ENCODE peak calls at places on chromosomes 11 and 22, in nine cellular contexts. E is K562; F is colonic mucosa; L is AG10803; M is HCT116; D is upper lobe of right lung; X is HepG2; U is CD8-positive, alpha-beta T cell; W is cardiac fibroblast. Y is an unnamed sample.

GRCh38 chr22:50733521-50734342 is 4.3 kb upstream of the ACR start:
- DNase-seq in E (no peak), F (no peak), L (peak), M (no peak), D (peak), X (no peak), U (no peak), W (peak), Y (no peak)

GRCh38 chr11:1401656-1402221 is 12.0 kb downstream of the BRSK2 start:
- DNase-seq in E (peak), F (peak), L (peak), M (no peak), D (peak), X (peak), U (peak), W (peak), Y (no peak)

GRCh38 chr11:76793834-76794291 is 10.7 kb downstream of the TSKU start:
- DNase-seq in E (no peak), F (no peak), L (no peak), M (no peak), D (no peak), X (no peak), U (no peak), W (no peak), Y (no peak)

GRCh38 chr11:27933992-27934829 is 173.7 kb downstream of the KIF18A start:
- DNase-seq in E (no peak), F (no peak), L (peak), M (peak), D (no peak), X (no peak), U (no peak), W (peak), Y (peak)

GRCh38 chr11:1302041-1302460 is 7.4 kb downstream of the TOLLIP start:
- DNase-seq in E (no peak), F (peak), L (no peak), M (no peak), D (no peak), X (no peak), U (no peak), W (no peak), Y (no peak)

GRCh38 chr11:110527146-110527545 is 97.4 kb downstream of the FDX1 start:
- DNase-seq in E (no peak), F (no peak), L (peak), M (no peak), D (no peak), X (no peak), U (no peak), W (peak), Y (no peak)

GRCh38 chr22:22667966-22668880 is 23.8 kb downstream of the GGTLC2 start:
- DNase-seq in E (no peak), F (no peak), L (no peak), M (no peak), D (no peak), X (no peak), U (no peak), W (no peak), Y (no peak)

GRCh38 chr22:26589845-26590524 is at the start of gene TPST2:
- DNase-seq in E (peak), F (peak), L (peak), M (peak), D (peak), X (peak), U (peak), W (peak), Y (no peak)

GRCh38 chr22:44116755-44117684 is 63.7 kb upstream of the PARVG start:
- DNase-seq in E (no peak), F (no peak), L (no peak), M (no peak), D (no peak), X (no peak), U (no peak), W (no peak), Y (no peak)

GRCh38 chr11:14422814-14423182 is 63.8 kb upstream of the RRAS2 start:
- DNase-seq in E (no peak), F (no peak), L (no peak), M (no peak), D (no peak), X (no peak), U (no peak), W (no peak), Y (no peak)

GRCh38 chr22:29190051-29190450 is 15.6 kb upstream of the EMID1 start:
- DNase-seq in E (no peak), F (no peak), L (no peak), M (no peak), D (peak), X (no peak), U (no peak), W (no peak), Y (no peak)

GRCh38 chr11:102564110-102564509 is 33.6 kb upstream of the MMP7 start:
- DNase-seq in E (no peak), F (no peak), L (peak), M (peak), D (no peak), X (peak), U (no peak), W (peak), Y (peak)

GRCh38 chr11:126416542-126417090 is 61.1 kb downstream of the ST3GAL4 start:
- DNase-seq in E (no peak), F (peak), L (peak), M (no peak), D (peak), X (no peak), U (peak), W (peak), Y (no peak)

GRCh38 chr11:12693485-12694181 is 19.4 kb downstream of the TEAD1 start:
- DNase-seq in E (no peak), F (peak), L (peak), M (peak), D (peak), X (peak), U (no peak), W (peak), Y (peak)

GRCh38 chr11:65606876-65607613 is 7.0 kb downstream of the MAP3K11 start:
- DNase-seq in E (peak), F (peak), L (peak), M (peak), D (peak), X (no peak), U (no peak), W (peak), Y (peak)

GRCh38 chr11:96052921-96053631 is 129.2 kb upstream of the MTMR2 start:
- DNase-seq in E (no peak), F (no peak), L (peak), M (no peak), D (no peak), X (no peak), U (no peak), W (peak), Y (no peak)

GRCh38 chr11:133064152-133064877 is 468.0 kb downstream of the OPCML start:
- DNase-seq in E (peak), F (no peak), L (peak), M (no peak), D (peak), X (peak), U (no peak), W (peak), Y (peak)

GRCh38 chr11:119046489-119046888 is 10.5 kb downstream of the HYOU1 start:
- DNase-seq in E (peak), F (no peak), L (no peak), M (no peak), D (no peak), X (no peak), U (no peak), W (no peak), Y (no peak)

GRCh38 chr22:19812910-19813309 is 41.8 kb downstream of the GNB1L start:
- DNase-seq in E (no peak), F (peak), L (no peak), M (no peak), D (no peak), X (no peak), U (no peak), W (no peak), Y (no peak)

GRCh38 chr11:134592391-134592990 is 180.4 kb upstream of the B3GAT1 start:
- DNase-seq in E (peak), F (peak), L (no peak), M (peak), D (peak), X (peak), U (no peak), W (no peak), Y (no peak)

GRCh38 chr11:110086892-110087309 is 6.3 kb upstream of the ZC3H12C start:
- DNase-seq in E (no peak), F (peak), L (peak), M (no peak), D (no peak), X (no peak), U (no peak), W (peak), Y (peak)

GRCh38 chr11:72591785-72592490 is 82.3 kb downstream of the PDE2A start:
- DNase-seq in E (no peak), F (no peak), L (no peak), M (no peak), D (no peak), X (no peak), U (peak), W (no peak), Y (no peak)

GRCh38 chr11:34654491-34655334 is 33.8 kb downstream of the EHF start:
- DNase-seq in E (no peak), F (no peak), L (peak), M (peak), D (peak), X (peak), U (no peak), W (peak), Y (no peak)

GRCh38 chr11:47052165-47052564 is 115.6 kb downstream of the CSTPP1 start:
- DNase-seq in E (no peak), F (no peak), L (no peak), M (no peak), D (no peak), X (no peak), U (no peak), W (no peak), Y (no peak)

GRCh38 chr11:133844217-133844616 is 1.1 kb downstream of the SPATA19 start:
- DNase-seq in E (no peak), F (no peak), L (no peak), M (no peak), D (no peak), X (no peak), U (no peak), W (no peak), Y (no peak)

GRCh38 chr11:13391217-13391616 is 71.8 kb downstream of the BTBD10 start:
- DNase-seq in E (no peak), F (peak), L (no peak), M (no peak), D (no peak), X (no peak), U (no peak), W (no peak), Y (no peak)

GRCh38 chr11:57638005-57638760 is 11.5 kb downstream of the YPEL4 start:
- DNase-seq in E (no peak), F (no peak), L (peak), M (no peak), D (peak), X (peak), U (no peak), W (peak), Y (no peak)

GRCh38 chr11:18844753-18845367 is 53.3 kb upstream of the PTPN5 start:
- DNase-seq in E (peak), F (no peak), L (peak), M (peak), D (no peak), X (peak), U (no peak), W (peak), Y (no peak)

GRCh38 chr11:105236631-105237030 is 97.1 kb upstream of the CARD18 start:
- DNase-seq in E (no peak), F (no peak), L (peak), M (no peak), D (no peak), X (no peak), U (no peak), W (peak), Y (peak)

GRCh38 chr11:12840871-12841516 is 166.8 kb downstream of the TEAD1 start:
- DNase-seq in E (no peak), F (no peak), L (no peak), M (no peak), D (no peak), X (no peak), U (no peak), W (peak), Y (no peak)

GRCh38 chr11:8110396-8110795 is 29.4 kb downstream of the TUB start:
- DNase-seq in E (no peak), F (no peak), L (no peak), M (no peak), D (no peak), X (no peak), U (no peak), W (no peak), Y (no peak)

GRCh38 chr11:77776455-77776854 is 44.1 kb downstream of the RSF1 start:
- DNase-seq in E (peak), F (no peak), L (no peak), M (peak), D (no peak), X (peak), U (no peak), W (peak), Y (no peak)

GRCh38 chr11:2794419-2794795 is 91.2 kb downstream of the CDKN1C start:
- DNase-seq in E (no peak), F (no peak), L (no peak), M (no peak), D (peak), X (no peak), U (no peak), W (no peak), Y (no peak)

GRCh38 chr11:8263109-8263768 is 439 bp downstream of the LMO1 start:
- DNase-seq in E (no peak), F (no peak), L (no peak), M (no peak), D (peak), X (no peak), U (no peak), W (no peak), Y (no peak)

GRCh38 chr11:64762916-64763803 is 3.4 kb upstream of the PYGM start:
- DNase-seq in E (no peak), F (no peak), L (peak), M (no peak), D (peak), X (no peak), U (no peak), W (peak), Y (peak)

GRCh38 chr11:109077340-109077927 is 344.6 kb upstream of the C11orf87 start:
- DNase-seq in E (no peak), F (no peak), L (no peak), M (no peak), D (no peak), X (no peak), U (no peak), W (no peak), Y (no peak)

DNA sequence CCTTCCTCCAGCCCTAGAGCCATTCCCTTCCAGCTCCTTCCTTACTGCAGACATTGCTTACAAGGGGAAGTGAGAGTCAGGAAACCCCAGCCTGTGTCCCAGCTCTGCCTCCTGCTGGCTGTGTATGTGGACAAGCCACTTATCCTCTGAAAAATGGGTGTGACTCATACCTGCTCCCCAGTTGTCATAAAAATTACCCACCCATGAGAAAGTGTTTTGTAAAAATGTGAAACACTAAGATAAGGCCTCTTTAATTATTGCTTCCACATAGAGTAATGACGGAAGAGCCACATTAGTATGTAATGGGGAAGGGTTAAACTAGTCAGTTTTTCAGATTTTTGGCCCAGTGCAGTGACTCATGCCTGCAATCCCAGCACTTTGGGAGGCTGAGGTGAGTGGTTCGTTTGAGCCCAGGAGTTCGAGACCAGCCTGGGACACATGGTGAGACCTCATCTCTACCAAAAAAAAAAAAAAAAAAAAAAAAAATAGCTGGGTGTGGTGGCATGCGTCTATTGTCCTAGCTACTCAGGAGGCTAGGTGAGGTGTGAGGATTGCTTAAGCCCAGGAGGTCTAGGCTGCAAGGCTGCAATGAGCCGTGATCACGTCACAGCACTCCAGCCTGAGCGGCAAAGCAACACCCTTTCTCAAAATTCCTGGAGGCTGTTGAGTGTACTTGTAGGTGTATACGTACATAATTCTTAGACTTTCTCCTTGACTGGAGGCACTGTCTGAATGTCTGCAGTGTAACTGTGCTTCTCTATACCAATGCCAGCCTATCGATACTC is 84.9 kb downstream of the CTTN start:
- DNase-seq in E (peak), F (no peak), L (peak), M (peak), D (peak), X (no peak), U (no peak), W (peak), Y (no peak)
- TF ChIP-seq CTCF in E (peak), F (peak), L (peak), M (peak), D (peak), X (peak), U (no peak), W (peak), Y (no peak)

GRCh38 chr22:24140357-24140756 is 40.9 kb upstream of the SUSD2 start:
- DNase-seq in E (no peak), F (no peak), L (peak), M (no peak), D (no peak), X (no peak), U (no peak), W (no peak), Y (no peak)
- TF ChIP-seq CTCF in E (no peak), F (no peak), L (no peak), M (no peak), D (no peak), X (no peak), U (no peak), W (no peak), Y (no peak)

DNA sequence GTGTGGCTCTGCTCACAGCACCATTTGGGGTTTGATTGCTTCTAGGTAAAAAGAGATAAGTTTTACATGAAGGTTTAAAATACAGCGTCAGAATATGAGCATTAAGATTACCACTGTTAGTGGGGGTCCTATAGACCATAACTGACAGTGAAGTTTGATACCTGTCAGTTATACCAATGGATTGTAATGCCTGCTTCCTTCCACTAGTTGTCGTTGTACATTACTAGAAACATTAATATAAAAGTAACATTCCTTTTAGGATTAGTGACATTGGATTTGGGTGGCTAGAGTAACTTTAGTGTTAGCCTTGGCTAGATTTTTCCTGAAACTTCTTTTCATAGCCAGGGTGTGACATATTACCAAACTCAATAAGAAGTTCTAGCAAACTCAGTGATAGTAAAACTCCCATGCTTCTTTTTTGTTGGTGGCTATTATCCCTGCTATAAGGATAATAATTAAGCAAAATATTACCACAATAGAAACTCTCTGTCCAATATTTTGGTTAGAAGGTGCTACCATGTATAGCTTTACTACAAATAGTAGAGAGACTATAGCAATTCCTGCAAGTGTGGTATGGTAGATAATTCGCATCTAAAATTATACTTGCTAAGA is 57.1 kb downstream of the FAM181B start:
- DNase-seq in E (no peak), F (no peak), L (no peak), M (no peak), D (no peak), X (peak), U (no peak), W (no peak), Y (no peak)
- TF ChIP-seq CTCF in E (peak), F (peak), L (peak), M (peak), D (peak), X (peak), U (peak), W (peak), Y (peak)

DNA sequence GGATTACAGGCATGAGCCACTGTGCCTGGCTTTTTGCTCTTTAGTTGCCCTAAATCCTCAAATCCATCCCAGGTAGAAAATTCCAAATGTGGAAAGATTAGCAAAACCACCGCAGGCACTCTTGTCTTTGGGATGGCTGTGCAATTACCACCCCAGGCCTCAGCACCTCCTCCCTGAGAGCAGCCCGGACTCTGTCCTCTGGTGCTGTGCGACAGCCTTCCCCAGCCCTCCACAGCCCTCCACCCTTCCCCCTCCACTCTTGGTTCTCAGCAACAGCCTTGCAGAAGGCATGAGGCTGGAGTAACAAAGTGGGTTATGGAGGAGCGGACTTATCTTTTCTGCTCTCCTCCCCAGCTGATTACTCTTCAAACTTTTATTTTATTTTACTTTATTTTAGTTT is 44.7 kb upstream of the YWHAH start:
- DNase-seq in E (no peak), F (no peak), L (no peak), M (no peak), D (no peak), X (no peak), U (no peak), W (no peak), Y (no peak)
- TF ChIP-seq CTCF in E (no peak), F (no peak), L (no peak), M (no peak), D (no peak), X (no peak), U (no peak), W (no peak), Y (no peak)

DNA sequence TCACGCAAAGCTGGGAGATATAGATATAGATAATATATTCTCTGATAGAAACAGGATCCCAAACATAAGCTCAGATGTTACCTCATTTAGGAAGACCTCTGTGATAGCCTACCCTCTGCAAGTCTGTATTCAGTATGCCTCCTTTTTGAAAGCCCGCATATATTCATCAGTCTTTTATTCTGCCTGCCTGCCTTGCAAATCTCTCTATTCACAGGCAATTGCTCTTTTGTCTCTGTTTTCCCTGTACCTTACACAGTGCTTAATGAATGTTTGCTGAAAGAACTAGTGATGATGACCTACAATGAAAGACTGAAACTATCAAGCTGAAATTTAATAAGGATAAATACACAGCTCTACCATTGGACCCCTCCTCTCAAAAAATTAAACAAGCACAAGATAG is 18.4 kb downstream of the DEUP1 start:
- DNase-seq in E (no peak), F (no peak), L (no peak), M (no peak), D (no peak), X (no peak), U (no peak), W (no peak), Y (no peak)
- TF ChIP-seq CTCF in E (no peak), F (no peak), L (no peak), M (no peak), D (no peak), X (no peak), U (no peak), W (no peak), Y (no peak)

DNA sequence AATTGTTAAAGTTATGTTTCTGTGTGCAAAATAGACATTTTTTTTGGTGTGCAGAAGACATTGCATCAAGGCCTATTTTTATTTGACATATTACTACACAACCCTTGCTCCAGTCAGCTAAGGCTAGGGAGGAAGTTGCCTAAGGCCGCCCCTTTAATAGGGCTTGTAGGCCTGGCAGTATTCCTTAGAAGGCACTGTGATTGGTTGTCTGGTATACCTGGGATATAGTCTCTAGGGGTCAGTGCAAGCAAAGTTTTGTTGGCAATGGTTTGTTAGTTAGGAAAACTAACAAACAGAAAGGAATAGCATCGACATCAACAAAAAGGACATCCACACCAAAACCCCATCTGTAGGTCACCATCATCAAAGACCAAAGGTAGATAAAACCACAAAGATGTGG is 16.9 kb downstream of the CCDC15 start:
- DNase-seq in E (no peak), F (no peak), L (peak), M (peak), D (no peak), X (peak), U (no peak), W (peak), Y (no peak)
- TF ChIP-seq CTCF in E (no peak), F (no peak), L (peak), M (peak), D (no peak), X (peak), U (no peak), W (no peak), Y (no peak)

Y was measured in AG04449.